ENCODE peak calls at places on chromosomes 3 and 15, in nine cellular contexts. T is EH; V is activated CD8-positive, alpha-beta memory T cell treated with anti-CD3 and anti-CD28 coated beads for 24 hours; O is Calu3; J is GM18507; R is RPMI8226; Y is fibroblast of lung; F is H54; K is KG1. H is an unnamed sample.

GRCh38 chr3:192273611-192274010 is 453.7 kb downstream of the FGF12 start:
- DNase-seq in V (no peak), F (no peak), O (peak), T (no peak), R (no peak), J (no peak), Y (no peak), K (no peak), H (no peak)

GRCh38 chr15:73983211-73983727 is 8.8 kb downstream of the STOML1 start:
- DNase-seq in R (no peak), J (no peak), K (no peak), Y (peak), O (peak), V (no peak), F (no peak), T (peak), H (no peak)

GRCh38 chr3:178482981-178483380 is 53.3 kb upstream of the KCNMB2 start:
- DNase-seq in J (no peak), F (no peak), R (no peak), K (no peak), T (no peak), V (no peak), O (no peak), Y (no peak), H (no peak)

GRCh38 chr15:101305820-101306255 is 10.8 kb upstream of the SNRPA1 start:
- DNase-seq in K (no peak), J (no peak), V (no peak), O (no peak), F (no peak), Y (no peak), R (no peak), T (no peak), H (no peak)

GRCh38 chr3:12782172-12782815 is 14.2 kb upstream of the CAND2 start:
- DNase-seq in V (no peak), R (no peak), J (no peak), T (no peak), Y (peak), O (peak), F (no peak), K (no peak), H (no peak)

GRCh38 chr15:74529911-74530310 is 11.1 kb upstream of the ARID3B start:
- DNase-seq in Y (peak), F (no peak), R (no peak), K (no peak), O (no peak), J (no peak), T (peak), V (no peak), H (no peak)

GRCh38 chr15:83194527-83194926 is 13.1 kb downstream of the HDGFL3 start:
- DNase-seq in T (no peak), Y (no peak), O (no peak), R (no peak), K (no peak), J (no peak), V (no peak), F (no peak), H (no peak)

GRCh38 chr3:128875556-128876120 is 3.8 kb upstream of the ACAD9 start:
- DNase-seq in K (peak), T (peak), J (no peak), F (no peak), V (peak), Y (peak), O (peak), R (peak), H (no peak)

GRCh38 chr15:77104155-77104554 is 33.2 kb upstream of the TSPAN3 start:
- DNase-seq in R (no peak), O (no peak), J (no peak), K (no peak), V (no peak), F (no peak), T (peak), Y (peak), H (no peak)

GRCh38 chr3:105835606-105836005 is 33.2 kb downstream of the CBLB start:
- DNase-seq in F (no peak), Y (no peak), K (no peak), R (no peak), J (no peak), T (peak), O (no peak), V (no peak), H (no peak)

GRCh38 chr3:51686056-51686455 is 15.0 kb downstream of the TEX264 start:
- DNase-seq in Y (no peak), J (no peak), F (no peak), K (no peak), O (no peak), V (no peak), T (no peak), R (no peak), H (no peak)

H was measured in NCI-H1436.